ENCODE peak calls at places on chromosomes 6 and 20, in six cellular contexts. I is lung microvascular endothelial cell, A is T-helper 2 cell, F is NCI-H1694, D is caudate nucleus, O is AG04450. E is an unnamed sample.

GRCh38 chr6:128520436-128521301 is at the start of gene PTPRK:
- DNase-seq in I (peak), A (peak), F (peak), D (peak), O (peak), E (peak)

GRCh38 chr6:158338311-158339112 is 26.2 kb downstream of the TULP4 start:
- DNase-seq in I (no peak), A (no peak), F (no peak), D (no peak), O (no peak), E (no peak)

GRCh38 chr6:29924731-29925130 is 17.6 kb upstream of the HLA-A start:
- DNase-seq in I (no peak), A (no peak), F (no peak), D (no peak), O (no peak), E (no peak)

GRCh38 chr6:42095066-42095465 is 44.7 kb downstream of the TAF8 start:
- DNase-seq in I (no peak), A (no peak), F (no peak), D (no peak), O (no peak), E (no peak)

GRCh38 chr6:138572200-138572875 is 73.0 kb upstream of the NHSL1 start:
- DNase-seq in I (peak), A (no peak), F (peak), D (no peak), O (peak), E (no peak)

GRCh38 chr6:168149015-168149414 is 70.0 kb upstream of the FRMD1 start:
- DNase-seq in I (no peak), A (no peak), F (no peak), D (no peak), O (no peak), E (no peak)

GRCh38 chr20:23697947-23698346 is 9.1 kb upstream of the CST4 start:
- DNase-seq in I (no peak), A (no peak), F (no peak), D (no peak), O (no peak), E (no peak)

GRCh38 chr6:39301606-39302005 is 12.6 kb downstream of the KCNK17 start:
- DNase-seq in I (peak), A (no peak), F (no peak), D (no peak), O (no peak), E (no peak)

GRCh38 chr6:136823128-136823660 is 802 bp downstream of the PEX7 start:
- DNase-seq in I (no peak), A (no peak), F (no peak), D (no peak), O (no peak), E (peak)

GRCh38 chr6:42152024-42152423 is 9.6 kb upstream of the C6orf132 start:
- DNase-seq in I (no peak), A (no peak), F (no peak), D (no peak), O (no peak), E (no peak)

GRCh38 chr20:36116813-36117441 is 37.6 kb upstream of the EPB41L1 start:
- DNase-seq in I (no peak), A (no peak), F (no peak), D (no peak), O (peak), E (no peak)

E was measured in CD4-positive, alpha-beta T cell.